ENCODE peak calls at places on chromosome 22, in four cellular contexts. One of them, this sample, is unnamed.

GRCh38 chr22:44723801-44724200 is 21.8 kb downstream of the PRR5 start:
- DNase-seq in uterus: no peak
- DNase-seq in left ventricle myocardium inferior: no peak
- DNase-seq in heart right ventricle: no peak
- DNase-seq in this sample: peak; percentile 25

GRCh38 chr22:28917747-28918543 is 34.6 kb downstream of the ZNRF3 start:
- DNase-seq in uterus: no peak
- DNase-seq in heart right ventricle: peak; percentile 30
- DNase-seq in left ventricle myocardium inferior: peak; percentile 28
- DNase-seq in this sample: no peak

GRCh38 chr22:22741843-22742242 is 97.4 kb downstream of the GGTLC2 start:
- DNase-seq in left ventricle myocardium inferior: no peak
- DNase-seq in uterus: no peak
- DNase-seq in heart right ventricle: no peak
- DNase-seq in this sample: no peak

GRCh38 chr22:19873138-19873959 is 18.7 kb upstream of the GNB1L start:
- DNase-seq in heart right ventricle: no peak
- DNase-seq in uterus: peak; percentile 12
- DNase-seq in left ventricle myocardium inferior: no peak
- DNase-seq in this sample: no peak

GRCh38 chr22:25747245-25747944 is 5.4 kb downstream of the MYO18B start:
- DNase-seq in uterus: peak; percentile 37
- DNase-seq in heart right ventricle: no peak
- DNase-seq in left ventricle myocardium inferior: no peak
- DNase-seq in this sample: no peak

GRCh38 chr22:50151571-50152537 is 18.7 kb upstream of the PANX2 start:
- DNase-seq in uterus: no peak
- DNase-seq in heart right ventricle: no peak
- DNase-seq in left ventricle myocardium inferior: no peak
- DNase-seq in this sample: no peak

GRCh38 chr22:37525073-37525745 is 6.0 kb upstream of the CARD10 start:
- DNase-seq in heart right ventricle: no peak
- DNase-seq in left ventricle myocardium inferior: no peak
- DNase-seq in uterus: no peak
- DNase-seq in this sample: no peak

GRCh38 chr22:20550057-20550817 is 42.8 kb downstream of the MED15 start:
- DNase-seq in heart right ventricle: no peak
- DNase-seq in left ventricle myocardium inferior: no peak
- DNase-seq in uterus: peak; percentile 14
- DNase-seq in this sample: no peak

GRCh38 chr22:37118083-37118482 is 8.6 kb upstream of the TMPRSS6 start:
- DNase-seq in left ventricle myocardium inferior: no peak
- DNase-seq in heart right ventricle: no peak
- DNase-seq in uterus: no peak
- DNase-seq in this sample: no peak

GRCh38 chr22:44085743-44086741 is 61.9 kb downstream of the PARVB start:
- DNase-seq in heart right ventricle: peak; percentile 72
- DNase-seq in uterus: peak; percentile 81
- DNase-seq in left ventricle myocardium inferior: peak; percentile 81
- DNase-seq in this sample: peak; percentile 28

GRCh38 chr22:26887916-26888315 is 230.5 kb downstream of the MIAT start:
- DNase-seq in heart right ventricle: no peak
- DNase-seq in left ventricle myocardium inferior: no peak
- DNase-seq in uterus: no peak
- DNase-seq in this sample: no peak

GRCh38 chr22:26884921-26885320 is 227.5 kb downstream of the MIAT start:
- DNase-seq in left ventricle myocardium inferior: no peak
- DNase-seq in uterus: no peak
- DNase-seq in heart right ventricle: no peak
- DNase-seq in this sample: no peak

GRCh38 chr22:26883393-26883792 is 226.0 kb downstream of the MIAT start:
- DNase-seq in left ventricle myocardium inferior: no peak
- DNase-seq in uterus: no peak
- DNase-seq in heart right ventricle: no peak
- DNase-seq in this sample: no peak

GRCh38 chr22:26887456-26887855 is 230.1 kb downstream of the MIAT start:
- DNase-seq in left ventricle myocardium inferior: no peak
- DNase-seq in uterus: no peak
- DNase-seq in heart right ventricle: no peak
- DNase-seq in this sample: no peak

DNA sequence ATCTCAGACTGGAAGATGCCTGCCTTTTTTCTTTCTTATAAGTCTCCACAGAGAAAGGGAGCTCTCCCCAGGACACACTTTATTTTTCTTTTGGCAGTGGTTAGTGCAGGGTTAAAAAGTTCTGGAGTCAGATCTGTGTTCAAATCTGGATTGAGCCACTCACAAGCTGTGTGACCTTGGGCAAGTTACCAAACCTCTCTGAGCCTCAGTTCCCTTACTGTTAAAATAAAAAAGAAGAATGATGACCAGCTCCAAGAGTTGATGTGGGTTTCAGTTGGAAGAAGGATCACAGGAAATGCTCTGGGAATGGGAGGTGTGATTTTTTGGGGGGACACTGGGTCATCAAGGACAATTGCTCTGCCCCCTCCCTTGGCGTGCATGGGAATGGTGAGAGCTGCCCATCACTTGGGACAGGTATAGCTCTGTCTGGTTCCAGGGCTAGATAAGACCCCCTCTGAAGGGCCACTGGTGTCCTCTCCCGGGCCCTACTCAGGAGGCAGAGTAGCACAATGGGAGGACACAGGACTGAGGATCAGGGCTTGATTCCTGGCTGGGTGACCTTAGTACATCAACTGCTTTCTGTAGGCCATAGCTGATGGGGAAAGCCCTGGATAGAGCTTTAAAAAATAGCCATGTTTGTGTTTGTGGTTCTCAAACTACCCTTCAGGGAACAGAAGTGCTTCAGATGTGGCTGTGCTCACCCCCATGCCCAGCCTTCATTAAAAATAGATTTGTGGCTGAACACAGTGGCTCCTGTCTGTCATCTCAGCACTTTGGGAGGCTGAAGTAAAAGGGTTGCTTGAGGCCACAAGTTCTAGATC is 228.3 kb downstream of the MIAT start:
- DNase-seq in left ventricle myocardium inferior: no peak
- DNase-seq in uterus: no peak
- DNase-seq in heart right ventricle: no peak
- DNase-seq in this sample: no peak
- H3K4me1 ChIP-seq in left ventricle myocardium inferior: peaks cover 13% of the 10 kb centered on the region
- H3K4me1 ChIP-seq in uterus: peaks cover 6% of the 10 kb centered on the region
- H3K4me1 ChIP-seq in heart right ventricle: peaks cover 12% of the 10 kb centered on the region
- H3K4me1 ChIP-seq in this sample: no peaks in the 10 kb centered on the region

GRCh38 chr22:24594569-24595120 is 1.8 kb upstream of the LRRC75B start:
- DNase-seq in left ventricle myocardium inferior: no peak
- DNase-seq in heart right ventricle: no peak
- DNase-seq in uterus: no peak
- DNase-seq in this sample: no peak
- H3K27ac ChIP-seq in left ventricle myocardium inferior: no peak overlapping the region
- H3K27ac ChIP-seq in heart right ventricle: no peak overlapping the region
- H3K27ac ChIP-seq in uterus: no peak overlapping the region
- H3K27ac ChIP-seq in this sample: no peak overlapping the region

GRCh38 chr22:46111645-46112306 is 38.5 kb upstream of the PPARA start:
- DNase-seq in uterus: peak; percentile 61
- DNase-seq in heart right ventricle: peak; percentile 66
- DNase-seq in left ventricle myocardium inferior: no peak
- DNase-seq in this sample: no peak

GRCh38 chr22:46112405-46112804 is 37.9 kb upstream of the PPARA start:
- DNase-seq in left ventricle myocardium inferior: no peak
- DNase-seq in heart right ventricle: no peak
- DNase-seq in uterus: no peak
- DNase-seq in this sample: no peak

GRCh38 chr22:46113910-46114517 is 36.3 kb upstream of the PPARA start:
- DNase-seq in left ventricle myocardium inferior: peak; percentile 66
- DNase-seq in heart right ventricle: peak; percentile 64
- DNase-seq in uterus: peak; percentile 62
- DNase-seq in this sample: no peak

GRCh38 chr22:46114518-46115387 is 35.6 kb upstream of the PPARA start:
- DNase-seq in heart right ventricle: no peak
- DNase-seq in uterus: no peak
- DNase-seq in left ventricle myocardium inferior: no peak
- DNase-seq in this sample: no peak

DNA sequence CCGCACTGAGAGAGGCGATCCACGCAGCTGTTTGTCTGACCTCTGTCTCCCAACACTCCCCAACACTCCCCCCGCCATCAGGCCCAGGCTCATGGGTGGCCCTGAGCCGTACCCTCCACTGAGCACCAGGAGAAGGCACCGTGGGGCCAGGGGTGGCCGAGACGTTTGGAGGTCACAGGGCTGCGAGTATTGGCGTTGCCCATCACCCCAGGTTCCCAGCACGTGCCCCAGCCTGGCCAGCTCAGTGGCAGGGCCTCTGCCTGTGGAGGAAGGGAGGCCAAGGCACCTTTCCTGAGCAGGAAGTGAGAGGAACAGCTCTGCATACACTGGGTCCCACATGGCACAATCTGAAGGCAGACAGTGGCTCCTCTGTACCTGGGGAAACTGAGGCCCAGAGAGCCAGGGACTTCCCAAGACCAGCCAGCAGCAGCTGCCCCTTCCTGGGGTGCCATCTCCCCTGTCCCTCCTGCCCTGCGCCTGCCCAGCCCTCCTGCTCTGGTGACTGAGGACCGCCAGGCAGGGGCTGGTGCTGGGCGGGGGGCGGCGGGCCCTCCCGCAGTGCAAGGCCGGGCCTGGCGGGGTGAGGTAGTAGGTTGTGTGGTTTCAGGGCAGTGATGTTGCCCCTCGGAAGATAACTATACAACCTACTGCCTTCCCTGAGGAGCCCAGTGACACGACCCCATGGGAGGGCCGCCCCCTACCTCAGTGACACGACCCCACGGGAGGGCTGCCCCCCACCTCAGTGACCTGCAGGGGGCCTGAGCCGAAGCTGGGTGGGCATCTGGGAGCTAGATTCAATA is 37.0 kb upstream of the PPARA start:
- DNase-seq in uterus: no peak
- DNase-seq in left ventricle myocardium inferior: no peak
- DNase-seq in heart right ventricle: peak; percentile 36
- DNase-seq in this sample: no peak
- H3K4me1 ChIP-seq in uterus: peaks cover 39% of the 10 kb centered on the region
- H3K4me1 ChIP-seq in left ventricle myocardium inferior: peaks cover 88% of the 10 kb centered on the region
- H3K4me1 ChIP-seq in heart right ventricle: peaks cover 79% of the 10 kb centered on the region
- H3K4me1 ChIP-seq in this sample: peaks cover 7% of the 10 kb centered on the region

DNA sequence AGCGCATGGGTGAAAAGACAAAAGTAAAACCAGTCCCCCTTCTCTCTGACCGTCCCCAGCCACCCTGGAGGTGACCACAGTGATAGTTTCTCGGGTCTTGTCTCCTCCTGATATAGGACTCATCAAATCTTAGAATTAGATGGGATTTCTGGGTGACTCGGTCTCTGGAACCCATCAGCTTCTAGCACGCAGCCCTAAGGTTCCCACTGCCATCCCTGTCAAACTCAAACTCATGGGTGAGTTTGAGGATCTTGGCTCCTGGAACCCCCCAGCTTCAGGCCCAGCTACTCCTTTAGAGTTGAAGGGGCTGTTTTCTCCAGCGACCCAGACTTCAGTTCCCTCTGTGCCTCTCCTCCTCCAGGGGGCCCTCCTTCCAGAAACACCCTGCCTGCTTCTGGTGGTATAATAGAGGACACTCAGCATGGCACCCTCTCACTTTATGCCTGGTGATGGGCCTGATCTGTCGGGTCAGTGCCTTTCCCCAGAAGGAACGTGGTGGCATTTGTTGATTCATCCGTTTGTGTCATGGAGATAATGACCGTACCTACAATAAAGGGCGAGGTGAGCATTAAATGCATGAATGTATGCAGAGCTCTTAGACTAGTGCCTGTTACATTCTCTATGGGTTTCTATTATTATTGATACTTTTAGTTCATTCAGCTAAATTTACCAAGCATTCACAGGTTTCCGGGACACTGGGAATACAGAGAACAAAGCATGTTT is 31.7 kb downstream of the MCM5 start:
- DNase-seq in heart right ventricle: no peak
- DNase-seq in uterus: no peak
- DNase-seq in left ventricle myocardium inferior: no peak
- DNase-seq in this sample: no peak
- H3K27ac ChIP-seq in heart right ventricle: peak overlapping the region; percentile 48
- H3K27ac ChIP-seq in uterus: peak overlapping the region; percentile 56
- H3K27ac ChIP-seq in left ventricle myocardium inferior: peak overlapping the region; percentile 66
- H3K27ac ChIP-seq in this sample: no peak overlapping the region

DNA sequence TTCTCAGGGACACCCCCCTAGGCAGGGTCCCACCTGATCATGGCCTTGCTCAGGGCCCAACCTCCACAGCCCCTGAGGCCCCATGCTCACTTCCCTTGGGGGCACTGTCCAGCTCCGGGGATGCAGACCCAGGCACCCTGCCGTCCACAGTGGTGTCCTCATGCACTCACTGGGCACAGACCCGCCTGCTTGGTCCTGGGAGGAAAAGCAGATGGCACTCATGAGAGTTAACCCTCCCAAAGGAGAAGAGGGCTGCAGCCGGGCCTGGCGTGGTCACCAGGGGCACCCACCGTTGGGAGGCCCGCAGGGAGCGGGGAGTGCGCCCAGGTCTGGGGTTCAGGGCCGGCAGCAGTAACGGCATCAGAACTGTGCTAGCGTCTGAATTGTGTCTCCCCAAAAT is 1270.9 kb downstream of the BRD1 start:
- DNase-seq in uterus: no peak
- DNase-seq in heart right ventricle: no peak
- DNase-seq in left ventricle myocardium inferior: no peak
- DNase-seq in this sample: no peak
- H3K4me1 ChIP-seq in uterus: no peaks in the 10 kb centered on the region
- H3K4me1 ChIP-seq in heart right ventricle: no peaks in the 10 kb centered on the region
- H3K4me1 ChIP-seq in left ventricle myocardium inferior: no peaks in the 10 kb centered on the region
- H3K4me1 ChIP-seq in this sample: no peaks in the 10 kb centered on the region

DNA sequence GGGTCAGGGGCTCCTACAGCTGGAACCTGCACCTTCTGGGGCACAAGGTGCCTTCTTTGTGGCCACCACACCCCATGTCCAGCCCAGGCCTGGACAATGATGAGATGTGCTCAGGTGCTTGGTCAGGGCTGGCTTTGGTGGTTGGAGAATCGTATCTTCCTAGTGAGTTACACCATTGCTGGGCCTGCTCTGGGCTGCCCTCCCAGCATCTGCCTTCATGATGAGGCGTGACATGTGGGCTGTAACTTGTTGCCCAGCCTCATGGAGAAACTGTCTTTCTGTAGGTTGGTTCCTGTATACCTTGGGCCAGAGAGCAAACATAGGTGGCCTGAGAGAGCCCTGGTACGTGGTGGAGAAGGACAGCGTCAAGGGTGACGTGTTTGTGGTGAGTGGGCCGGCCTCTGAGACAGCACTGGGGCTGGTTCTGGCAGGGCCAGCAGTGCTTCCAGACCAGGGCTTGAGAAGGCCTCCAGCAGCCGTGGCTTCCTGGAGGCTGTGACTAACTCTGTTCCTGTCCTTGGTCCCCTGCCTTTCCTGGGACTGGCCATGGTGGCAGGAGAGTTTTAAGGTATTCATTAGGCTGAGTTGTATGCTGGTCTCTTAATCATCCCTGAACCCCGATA is 18.1 kb downstream of the TRMU start:
- DNase-seq in uterus: no peak
- DNase-seq in heart right ventricle: no peak
- DNase-seq in left ventricle myocardium inferior: no peak
- DNase-seq in this sample: no peak
- H3K27ac ChIP-seq in uterus: no peak overlapping the region
- H3K27ac ChIP-seq in heart right ventricle: peak overlapping the region; percentile 77
- H3K27ac ChIP-seq in left ventricle myocardium inferior: peak overlapping the region; percentile 91
- H3K27ac ChIP-seq in this sample: no peak overlapping the region